ENCODE peak calls at places on chromosomes 4 and X, in ten cellular contexts. A is globus pallidus; J is stromal cell of bone marrow; N is astrocyte; H is activated CD4-positive, CD25-positive, alpha-beta regulatory T cell; R is astrocyte of the spinal cord; P is HTR-8/SVneo; W is GM13977; V is GM04503; Z is NCI-H2029. X is an unnamed sample.

GRCh38 chr4:37601527-37601926 is 84.6 kb downstream of the RELL1 start:
- DNase-seq in R (peak), J (peak), W (no peak), N (peak), Z (no peak), H (no peak), P (no peak), V (no peak), A (no peak), X (peak)

GRCh38 chr4:25993564-25994185 is 79.7 kb downstream of the SMIM20 start:
- DNase-seq in P (no peak), J (no peak), N (peak), H (no peak), A (no peak), W (no peak), R (no peak), V (no peak), Z (no peak), X (no peak)

GRCh38 chr4:186472948-186473347 is 82.4 kb downstream of the MTNR1A start:
- DNase-seq in N (peak), V (peak), P (peak), J (peak), R (peak), W (no peak), Z (no peak), A (no peak), H (no peak), X (no peak)

GRCh38 chr4:74632634-74633033 is 161.7 kb downstream of the BTC start:
- DNase-seq in W (no peak), P (peak), R (peak), H (no peak), A (no peak), N (peak), V (no peak), Z (peak), J (peak), X (no peak)

GRCh38 chr4:48296330-48296729 is 26.7 kb upstream of the TEC start:
- DNase-seq in A (no peak), R (no peak), V (no peak), J (no peak), W (peak), P (no peak), N (no peak), Z (no peak), H (no peak), X (no peak)

GRCh38 chr4:40843696-40844095 is 93.9 kb downstream of the NSUN7 start:
- DNase-seq in N (no peak), W (peak), J (no peak), P (no peak), V (no peak), H (no peak), A (no peak), R (no peak), Z (no peak), X (no peak)

GRCh38 chr4:176782794-176783193 is 9.9 kb downstream of the VEGFC start:
- DNase-seq in V (no peak), P (no peak), R (no peak), W (no peak), H (no peak), Z (no peak), A (no peak), N (no peak), J (no peak), X (no peak)

GRCh38 chrX:5586726-5587125 is 641.9 kb downstream of the NLGN4X start:
- DNase-seq in R (no peak), Z (no peak), H (no peak), N (no peak), J (no peak), W (no peak), V (no peak), A (no peak), P (no peak), X (no peak)

GRCh38 chr4:13980317-13980716 is 352.8 kb upstream of the BOD1L1 start:
- DNase-seq in Z (no peak), A (no peak), W (no peak), J (peak), V (peak), N (peak), R (peak), P (no peak), H (no peak), X (no peak)

GRCh38 chrX:133674726-133675470 is 259.6 kb upstream of the GPC4 start:
- DNase-seq in H (no peak), P (no peak), Z (no peak), R (no peak), V (no peak), A (no peak), W (no peak), N (no peak), J (no peak), X (peak)

GRCh38 chr4:163191999-163192398 is 25.3 kb upstream of the NAF1 start:
- DNase-seq in V (no peak), Z (no peak), H (no peak), N (no peak), W (no peak), R (no peak), P (no peak), A (no peak), J (peak), X (no peak)

GRCh38 chrX:12245650-12246645 is 107.7 kb downstream of the FRMPD4 start:
- DNase-seq in P (no peak), H (no peak), A (no peak), Z (no peak), V (peak), R (peak), W (no peak), J (peak), N (peak), X (no peak)

GRCh38 chrX:129695937-129696336 is 41.2 kb upstream of the APLN start:
- DNase-seq in N (no peak), W (no peak), R (no peak), H (no peak), J (no peak), P (no peak), Z (no peak), A (no peak), V (no peak), X (no peak)

GRCh38 chrX:15916704-15917084 is 62.1 kb upstream of the AP1S2 start:
- DNase-seq in R (peak), V (no peak), J (no peak), A (no peak), N (no peak), W (no peak), P (no peak), H (no peak), Z (no peak), X (no peak)

GRCh38 chr4:26873391-26874026 is 12.9 kb downstream of the STIM2 start:
- DNase-seq in V (no peak), A (no peak), J (no peak), N (no peak), R (no peak), Z (no peak), W (no peak), P (no peak), H (peak), X (no peak)

GRCh38 chr4:118776166-118776954 is 59.6 kb downstream of the SEC24D start:
- DNase-seq in A (no peak), P (no peak), V (no peak), Z (no peak), N (peak), J (no peak), W (no peak), H (no peak), R (peak), X (no peak)